ENCODE peak calls at places on chromosome 7, in eight cellular contexts. One of them, this sample, is unnamed.

GRCh38 chr7:100544949-100545635 is 6.1 kb downstream of the AGFG2 start:
- DNase-seq in tibial artery: no peak
- DNase-seq in endothelial cell: no peak
- DNase-seq in adrenal gland: peak
- DNase-seq in lung: no peak
- DNase-seq in suprapubic skin: no peak
- DNase-seq in neural crest cell: no peak
- DNase-seq in A549: no peak
- DNase-seq in this sample: no peak

GRCh38 chr7:118648002-118648401 is 423.5 kb downstream of the ANKRD7 start:
- DNase-seq in suprapubic skin: no peak
- DNase-seq in tibial artery: no peak
- DNase-seq in adrenal gland: no peak
- DNase-seq in neural crest cell: no peak
- DNase-seq in A549: no peak
- DNase-seq in lung: no peak
- DNase-seq in endothelial cell: no peak
- DNase-seq in this sample: no peak

GRCh38 chr7:101075646-101076045 is 9.6 kb upstream of the TRIM56 start:
- DNase-seq in suprapubic skin: no peak
- DNase-seq in adrenal gland: no peak
- DNase-seq in A549: no peak
- DNase-seq in lung: no peak
- DNase-seq in tibial artery: no peak
- DNase-seq in neural crest cell: no peak
- DNase-seq in endothelial cell: no peak
- DNase-seq in this sample: no peak

GRCh38 chr7:77434570-77434969 is 18.4 kb upstream of the GSAP start:
- DNase-seq in adrenal gland: no peak
- DNase-seq in tibial artery: no peak
- DNase-seq in endothelial cell: no peak
- DNase-seq in lung: no peak
- DNase-seq in neural crest cell: no peak
- DNase-seq in suprapubic skin: no peak
- DNase-seq in A549: no peak
- DNase-seq in this sample: no peak

GRCh38 chr7:30692438-30692837 is 10.2 kb upstream of the CRHR2 start:
- DNase-seq in endothelial cell: no peak
- DNase-seq in A549: no peak
- DNase-seq in suprapubic skin: no peak
- DNase-seq in tibial artery: no peak
- DNase-seq in lung: no peak
- DNase-seq in neural crest cell: no peak
- DNase-seq in adrenal gland: no peak
- DNase-seq in this sample: no peak

GRCh38 chr7:506391-506831 is 13.2 kb downstream of the PDGFA start:
- DNase-seq in A549: no peak
- DNase-seq in lung: no peak
- DNase-seq in neural crest cell: no peak
- DNase-seq in suprapubic skin: peak
- DNase-seq in endothelial cell: no peak
- DNase-seq in adrenal gland: no peak
- DNase-seq in tibial artery: peak
- DNase-seq in this sample: peak

GRCh38 chr7:39054731-39055130 is 77.0 kb downstream of the POU6F2 start:
- DNase-seq in A549: no peak
- DNase-seq in neural crest cell: no peak
- DNase-seq in endothelial cell: no peak
- DNase-seq in suprapubic skin: no peak
- DNase-seq in adrenal gland: no peak
- DNase-seq in lung: no peak
- DNase-seq in tibial artery: no peak
- DNase-seq in this sample: no peak

GRCh38 chr7:16051561-16052280 is 365.2 kb upstream of the MEOX2 start:
- DNase-seq in neural crest cell: no peak
- DNase-seq in lung: no peak
- DNase-seq in suprapubic skin: no peak
- DNase-seq in tibial artery: no peak
- DNase-seq in adrenal gland: no peak
- DNase-seq in A549: no peak
- DNase-seq in endothelial cell: no peak
- DNase-seq in this sample: no peak

GRCh38 chr7:102425639-102426267 is 7.6 kb upstream of the ORAI2 start:
- DNase-seq in lung: peak
- DNase-seq in suprapubic skin: no peak
- DNase-seq in tibial artery: peak
- DNase-seq in adrenal gland: peak
- DNase-seq in neural crest cell: no peak
- DNase-seq in endothelial cell: no peak
- DNase-seq in A549: no peak
- DNase-seq in this sample: no peak

GRCh38 chr7:157690058-157690832 is 353.4 kb downstream of the DNAJB6 start:
- DNase-seq in adrenal gland: no peak
- DNase-seq in tibial artery: peak
- DNase-seq in neural crest cell: peak
- DNase-seq in A549: no peak
- DNase-seq in suprapubic skin: peak
- DNase-seq in endothelial cell: no peak
- DNase-seq in lung: no peak
- DNase-seq in this sample: no peak

GRCh38 chr7:37719077-37719476 is 35.5 kb downstream of the GPR141 start:
- DNase-seq in suprapubic skin: no peak
- DNase-seq in neural crest cell: no peak
- DNase-seq in A549: no peak
- DNase-seq in endothelial cell: no peak
- DNase-seq in tibial artery: no peak
- DNase-seq in adrenal gland: no peak
- DNase-seq in lung: no peak
- DNase-seq in this sample: no peak

GRCh38 chr7:66082083-66082482 is 6.5 kb downstream of the ASL start:
- DNase-seq in A549: no peak
- DNase-seq in neural crest cell: no peak
- DNase-seq in lung: no peak
- DNase-seq in tibial artery: no peak
- DNase-seq in adrenal gland: no peak
- DNase-seq in suprapubic skin: no peak
- DNase-seq in endothelial cell: no peak
- DNase-seq in this sample: no peak

GRCh38 chr7:92747041-92747835 is 89.1 kb downstream of the CDK6 start:
- DNase-seq in tibial artery: no peak
- DNase-seq in neural crest cell: no peak
- DNase-seq in A549: no peak
- DNase-seq in endothelial cell: no peak
- DNase-seq in lung: no peak
- DNase-seq in adrenal gland: no peak
- DNase-seq in suprapubic skin: no peak
- DNase-seq in this sample: no peak

GRCh38 chr7:19117081-19117869 is at the start of gene TWIST1:
- DNase-seq in adrenal gland: peak
- DNase-seq in endothelial cell: peak
- DNase-seq in neural crest cell: peak
- DNase-seq in A549: peak
- DNase-seq in suprapubic skin: peak
- DNase-seq in lung: no peak
- DNase-seq in tibial artery: peak
- DNase-seq in this sample: peak

GRCh38 chr7:20839196-20839735 is 52.6 kb upstream of the SP8 start:
- DNase-seq in neural crest cell: no peak
- DNase-seq in lung: no peak
- DNase-seq in tibial artery: no peak
- DNase-seq in endothelial cell: no peak
- DNase-seq in adrenal gland: no peak
- DNase-seq in suprapubic skin: no peak
- DNase-seq in A549: no peak
- DNase-seq in this sample: no peak

GRCh38 chr7:20835111-20835750 is 48.5 kb upstream of the SP8 start:
- DNase-seq in tibial artery: no peak
- DNase-seq in suprapubic skin: no peak
- DNase-seq in adrenal gland: no peak
- DNase-seq in neural crest cell: no peak
- DNase-seq in lung: no peak
- DNase-seq in endothelial cell: no peak
- DNase-seq in A549: no peak
- DNase-seq in this sample: no peak

GRCh38 chr7:20831451-20831850 is 44.8 kb upstream of the SP8 start:
- DNase-seq in A549: no peak
- DNase-seq in adrenal gland: no peak
- DNase-seq in endothelial cell: no peak
- DNase-seq in suprapubic skin: no peak
- DNase-seq in lung: no peak
- DNase-seq in tibial artery: no peak
- DNase-seq in neural crest cell: no peak
- DNase-seq in this sample: no peak

GRCh38 chr7:20831976-20832375 is 45.3 kb upstream of the SP8 start:
- DNase-seq in lung: no peak
- DNase-seq in endothelial cell: no peak
- DNase-seq in tibial artery: no peak
- DNase-seq in neural crest cell: no peak
- DNase-seq in adrenal gland: no peak
- DNase-seq in A549: no peak
- DNase-seq in suprapubic skin: no peak
- DNase-seq in this sample: no peak

DNA sequence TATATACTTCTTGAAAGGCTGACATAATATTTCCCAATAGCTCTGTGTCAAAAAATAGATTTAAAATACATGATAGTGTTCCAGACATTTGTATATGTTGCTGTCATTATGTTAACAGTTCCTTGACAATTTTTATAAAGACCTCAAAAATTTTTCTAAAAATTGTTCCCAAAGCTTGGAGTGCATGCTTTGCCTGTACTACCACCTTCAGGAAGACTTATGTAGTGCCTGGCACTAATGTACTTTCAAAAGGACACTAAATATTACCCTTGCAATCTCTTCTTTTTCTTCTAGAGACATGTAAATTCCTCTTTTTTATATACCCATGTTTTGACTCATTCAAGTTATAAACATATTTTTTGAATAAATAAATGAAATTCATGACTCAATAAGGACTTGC is 48.0 kb upstream of the SP8 start:
- DNase-seq in suprapubic skin: no peak
- DNase-seq in neural crest cell: no peak
- DNase-seq in tibial artery: no peak
- DNase-seq in endothelial cell: no peak
- DNase-seq in adrenal gland: no peak
- DNase-seq in A549: no peak
- DNase-seq in lung: no peak
- DNase-seq in this sample: no peak
- TF ChIP-seq CTCF in suprapubic skin: peak
- TF ChIP-seq CTCF in neural crest cell: peak
- TF ChIP-seq CTCF in tibial artery: no peak
- TF ChIP-seq CTCF in endothelial cell: no peak
- TF ChIP-seq CTCF in adrenal gland: no peak
- TF ChIP-seq CTCF in A549: no peak
- TF ChIP-seq CTCF in lung: no peak
- TF ChIP-seq CTCF in this sample: no peak

DNA sequence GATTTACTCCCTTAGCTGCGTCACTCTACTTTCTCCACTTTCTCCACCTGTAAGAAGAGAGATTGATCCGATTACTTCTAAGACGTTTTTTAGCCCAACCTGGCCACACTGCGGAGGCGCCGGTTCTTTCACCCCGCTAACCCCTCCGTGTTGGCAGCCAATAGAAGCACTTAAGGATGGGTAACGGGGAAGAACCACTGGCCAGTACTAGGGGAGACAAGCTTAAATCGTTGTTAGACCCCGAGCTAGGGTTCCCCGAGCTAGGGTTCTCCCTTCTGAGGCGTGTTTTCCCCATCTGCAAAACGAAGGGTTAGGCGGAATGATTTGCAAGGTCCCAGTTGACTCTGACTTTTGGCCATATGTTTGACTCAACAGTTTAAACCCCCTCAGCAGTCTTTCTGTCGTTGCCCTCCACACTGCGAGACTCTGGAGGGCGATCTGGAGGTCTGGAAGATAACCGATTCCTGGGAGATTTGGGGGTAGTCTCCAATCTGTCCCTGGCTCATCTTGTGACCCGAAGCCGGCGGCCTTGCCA is 644 bp downstream of the UMAD1 start:
- DNase-seq in A549: no peak
- DNase-seq in lung: no peak
- DNase-seq in adrenal gland: no peak
- DNase-seq in suprapubic skin: no peak
- DNase-seq in neural crest cell: peak
- DNase-seq in endothelial cell: peak
- DNase-seq in tibial artery: no peak
- DNase-seq in this sample: no peak
- TF ChIP-seq CTCF in A549: no peak
- TF ChIP-seq CTCF in lung: no peak
- TF ChIP-seq CTCF in adrenal gland: no peak
- TF ChIP-seq CTCF in suprapubic skin: no peak
- TF ChIP-seq CTCF in neural crest cell: no peak
- TF ChIP-seq CTCF in endothelial cell: no peak
- TF ChIP-seq CTCF in tibial artery: no peak
- TF ChIP-seq CTCF in this sample: no peak

GRCh38 chr7:14765731-14766130 is 136.8 kb downstream of the DGKB start:
- DNase-seq in endothelial cell: no peak
- DNase-seq in tibial artery: no peak
- DNase-seq in neural crest cell: no peak
- DNase-seq in lung: no peak
- DNase-seq in suprapubic skin: no peak
- DNase-seq in A549: no peak
- DNase-seq in adrenal gland: no peak
- DNase-seq in this sample: no peak
- TF ChIP-seq CTCF in endothelial cell: no peak
- TF ChIP-seq CTCF in tibial artery: no peak
- TF ChIP-seq CTCF in neural crest cell: no peak
- TF ChIP-seq CTCF in lung: no peak
- TF ChIP-seq CTCF in suprapubic skin: no peak
- TF ChIP-seq CTCF in A549: no peak
- TF ChIP-seq CTCF in adrenal gland: no peak
- TF ChIP-seq CTCF in this sample: no peak

GRCh38 chr7:107559864-107560263 is 3.9 kb downstream of the COG5 start:
- DNase-seq in A549: no peak
- DNase-seq in endothelial cell: no peak
- DNase-seq in tibial artery: no peak
- DNase-seq in suprapubic skin: no peak
- DNase-seq in neural crest cell: no peak
- DNase-seq in adrenal gland: no peak
- DNase-seq in lung: no peak
- DNase-seq in this sample: no peak

GRCh38 chr7:107560898-107561516 is 2.7 kb downstream of the COG5 start:
- DNase-seq in endothelial cell: no peak
- DNase-seq in A549: no peak
- DNase-seq in adrenal gland: no peak
- DNase-seq in lung: no peak
- DNase-seq in suprapubic skin: no peak
- DNase-seq in neural crest cell: no peak
- DNase-seq in tibial artery: no peak
- DNase-seq in this sample: no peak

GRCh38 chr7:107563761-107564552 is at the start of the genes COG5 and DUS4L:
- DNase-seq in neural crest cell: peak
- DNase-seq in A549: peak
- DNase-seq in endothelial cell: peak
- DNase-seq in tibial artery: peak
- DNase-seq in suprapubic skin: peak
- DNase-seq in lung: peak
- DNase-seq in adrenal gland: peak
- DNase-seq in this sample: peak

GRCh38 chr7:107563072-107563760 is 504 bp downstream of the COG5 start:
- DNase-seq in A549: peak
- DNase-seq in lung: no peak
- DNase-seq in adrenal gland: no peak
- DNase-seq in suprapubic skin: peak
- DNase-seq in neural crest cell: no peak
- DNase-seq in tibial artery: no peak
- DNase-seq in endothelial cell: no peak
- DNase-seq in this sample: no peak

GRCh38 chr7:107564553-107565298 is 955 bp downstream of the DUS4L start:
- DNase-seq in lung: no peak
- DNase-seq in endothelial cell: no peak
- DNase-seq in tibial artery: no peak
- DNase-seq in neural crest cell: no peak
- DNase-seq in A549: peak
- DNase-seq in suprapubic skin: no peak
- DNase-seq in adrenal gland: no peak
- DNase-seq in this sample: no peak
- TF ChIP-seq CTCF in lung: no peak
- TF ChIP-seq CTCF in endothelial cell: no peak
- TF ChIP-seq CTCF in tibial artery: no peak
- TF ChIP-seq CTCF in neural crest cell: no peak
- TF ChIP-seq CTCF in A549: no peak
- TF ChIP-seq CTCF in suprapubic skin: no peak
- TF ChIP-seq CTCF in adrenal gland: no peak
- TF ChIP-seq CTCF in this sample: no peak

This sample was measured in mesothelial cell of epicardium.